ENCODE peak calls at places on chromosome 14, in seven cellular contexts. Y, M, J, T, H, W and N are unnamed samples.

GRCh38 chr14:23430733-23431105 is 4.7 kb downstream of the MYH7 start:
- DNase-seq in M (no peak), J (no peak), H (no peak), T (no peak), W (peak; percentile 27), Y (no peak), N (peak; percentile 8)

GRCh38 chr14:102732924-102733323 is 44.3 kb upstream of the TRAF3 start:
- DNase-seq in H (no peak), M (peak; percentile 33), J (no peak), T (no peak), W (no peak), Y (no peak), N (no peak)

GRCh38 chr14:95465358-95465757 is 51.1 kb downstream of the SYNE3 start:
- DNase-seq in Y (no peak), T (no peak), H (no peak), M (no peak), J (no peak), W (no peak), N (no peak)

GRCh38 chr14:41285193-41285748 is 321.4 kb upstream of the LRFN5 start:
- DNase-seq in M (peak; percentile 73), J (peak; percentile 35), W (peak; percentile 6), H (no peak), T (peak; percentile 40), Y (no peak), N (peak; percentile 30)

GRCh38 chr14:75811862-75812505 is 150.9 kb downstream of the TTLL5 start:
- DNase-seq in J (no peak), T (no peak), Y (no peak), H (no peak), M (no peak), W (no peak), N (no peak)

GRCh38 chr14:33282811-33283210 is 344.1 kb downstream of the NPAS3 start:
- DNase-seq in Y (no peak), W (peak; percentile 5), T (no peak), J (no peak), H (no peak), M (no peak), N (no peak)

GRCh38 chr14:73802431-73803188 is 49.0 kb upstream of the PTGR2 start:
- DNase-seq in Y (no peak), H (no peak), M (peak; percentile 77), J (no peak), T (no peak), W (no peak), N (no peak)

GRCh38 chr14:27026097-27026496 is 428.3 kb upstream of the NOVA1 start:
- DNase-seq in T (no peak), M (no peak), W (no peak), H (no peak), Y (no peak), J (no peak), N (no peak)

GRCh38 chr14:53376064-53376463 is 222.9 kb upstream of the DDHD1 start:
- DNase-seq in Y (no peak), T (no peak), J (no peak), H (no peak), W (no peak), M (no peak), N (no peak)

GRCh38 chr14:45621731-45622130 is 368.7 kb upstream of the MIS18BP1 start:
- DNase-seq in J (no peak), Y (no peak), W (no peak), H (no peak), T (no peak), M (no peak), N (no peak)

GRCh38 chr14:21098134-21098891 is at the start of gene ZNF219:
- DNase-seq in W (no peak), Y (peak; percentile 54), J (peak; percentile 56), H (peak; percentile 82), M (peak; percentile 88), T (peak; percentile 74), N (peak; percentile 34)

GRCh38 chr14:100165376-100165775 is 5.9 kb upstream of the DEGS2 start:
- DNase-seq in Y (no peak), W (no peak), J (no peak), M (peak; percentile 84), H (no peak), T (no peak), N (no peak)

GRCh38 chr14:105491366-105492006 is 440 bp downstream of the TEDC1 start:
- DNase-seq in W (no peak), Y (no peak), M (peak; percentile 97), J (peak; percentile 56), H (peak; percentile 89), T (peak; percentile 77), N (peak; percentile 94)

GRCh38 chr14:99938376-99938775 is 126.8 kb upstream of the EVL start:
- DNase-seq in J (no peak), H (no peak), T (no peak), W (no peak), M (no peak), Y (no peak), N (no peak)

DNA sequence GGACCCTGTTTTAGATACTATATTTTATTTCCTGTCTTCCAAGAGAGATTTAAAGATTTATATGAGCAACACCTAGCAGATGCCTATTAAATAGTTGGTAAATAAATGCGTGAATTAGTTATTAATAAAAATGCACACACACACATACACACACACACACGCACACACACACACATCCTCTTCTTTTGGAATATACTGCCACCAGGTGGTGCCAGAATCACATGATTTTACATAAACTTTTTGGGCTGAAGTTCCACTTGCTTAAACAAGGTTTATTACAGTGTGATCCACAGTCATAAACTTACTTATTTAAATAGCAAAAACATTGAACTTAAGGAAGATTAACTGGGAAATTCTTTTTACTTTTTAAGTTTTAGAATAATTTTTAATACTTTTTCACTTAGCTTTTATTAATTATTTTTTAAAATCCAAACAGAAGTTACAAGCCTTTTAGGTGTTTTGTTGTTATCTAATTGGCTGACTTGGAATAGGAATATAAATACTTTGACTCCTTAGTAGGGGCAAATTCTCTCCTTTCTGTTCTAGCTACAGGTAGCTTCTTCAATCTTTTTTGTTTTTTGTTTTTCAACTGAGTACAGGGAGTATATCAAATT is 17.5 kb downstream of the RAD51B start:
- DNase-seq in H (no peak), Y (no peak), M (peak; percentile 73), T (peak; percentile 74), W (peak; percentile 87), J (no peak), N (peak; percentile 61)
- TF ChIP-seq CTCF in H (peak; percentile 16), Y (peak; percentile 44), M (peak; percentile 78), T (peak; percentile 78), W (peak; percentile 70), J (peak; percentile 75), N (peak; percentile 58)

GRCh38 chr14:54933006-54933405 is 30.4 kb upstream of the GCH1 start:
- DNase-seq in Y (no peak), W (no peak), M (no peak), J (no peak), H (no peak), T (no peak), N (no peak)

GRCh38 chr14:54922598-54922997 is 20.0 kb upstream of the GCH1 start:
- DNase-seq in W (no peak), J (no peak), Y (no peak), T (no peak), M (no peak), H (no peak), N (no peak)

GRCh38 chr14:54929556-54929955 is 26.9 kb upstream of the GCH1 start:
- DNase-seq in H (no peak), T (no peak), M (no peak), J (no peak), W (no peak), Y (no peak), N (no peak)

GRCh38 chr14:54931598-54932340 is 29.1 kb upstream of the GCH1 start:
- DNase-seq in Y (no peak), M (no peak), T (no peak), W (no peak), J (no peak), H (no peak), N (no peak)

DNA sequence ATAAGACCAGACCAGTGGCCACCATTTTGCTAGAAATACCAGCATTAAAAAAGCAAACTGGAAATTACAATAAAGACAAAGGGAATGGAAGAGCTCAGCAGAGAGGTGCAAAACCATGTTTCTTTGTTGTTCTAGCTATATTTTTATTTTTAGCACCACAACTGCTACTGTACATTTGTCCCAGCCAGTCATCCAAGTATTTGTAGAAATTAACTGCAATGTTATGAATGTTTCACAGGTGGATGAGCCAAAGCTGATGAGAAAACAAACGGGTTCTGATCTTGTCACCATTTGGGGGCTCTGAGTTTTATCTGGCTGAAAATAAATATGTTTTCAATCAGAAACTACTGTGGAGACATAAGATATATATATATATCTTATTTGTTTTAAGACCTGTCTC is 24.9 kb upstream of the GCH1 start:
- DNase-seq in J (no peak), T (no peak), H (no peak), W (no peak), Y (no peak), M (no peak), N (no peak)
- TF ChIP-seq CTCF in J (no peak), T (no peak), H (no peak), W (no peak), Y (no peak), M (no peak), N (no peak)

DNA sequence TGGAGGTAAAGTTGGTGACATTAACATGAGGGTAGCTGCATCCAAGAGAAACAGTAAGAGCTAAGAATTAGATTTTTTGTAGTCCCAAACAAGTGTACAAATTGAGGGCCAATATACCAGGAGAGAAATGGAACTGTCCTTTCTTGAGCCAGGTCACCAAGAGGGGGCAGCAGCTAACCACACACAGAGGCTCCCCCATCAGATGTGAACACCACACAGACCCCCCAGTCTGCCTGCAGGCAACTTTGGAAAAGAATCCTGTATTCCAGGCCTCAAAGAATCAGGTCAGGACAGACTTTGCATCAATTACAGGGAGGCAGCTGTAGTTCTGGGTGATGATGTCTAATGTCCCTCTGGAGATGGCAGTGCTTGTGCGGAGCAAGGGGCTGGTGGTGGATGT is 77.9 kb downstream of the SPTB start:
- DNase-seq in Y (no peak), M (peak; percentile 88), W (peak; percentile 36), H (no peak), T (peak; percentile 18), J (no peak), N (peak; percentile 48)
- TF ChIP-seq CTCF in Y (peak; percentile 85), M (peak; percentile 88), W (peak; percentile 73), H (peak; percentile 10), T (peak; percentile 68), J (peak; percentile 54), N (no peak)

GRCh38 chr14:80845877-80846276 is 95.7 kb downstream of the CEP128 start:
- DNase-seq in J (no peak), Y (no peak), W (no peak), T (no peak), M (no peak), H (no peak), N (no peak)

GRCh38 chr14:80847093-80847492 is 94.4 kb downstream of the CEP128 start:
- DNase-seq in J (no peak), T (no peak), M (no peak), W (no peak), Y (no peak), H (no peak), N (no peak)

GRCh38 chr14:80844872-80845271 is 96.7 kb downstream of the CEP128 start:
- DNase-seq in Y (no peak), J (no peak), T (no peak), M (no peak), H (no peak), W (no peak), N (no peak)

DNA sequence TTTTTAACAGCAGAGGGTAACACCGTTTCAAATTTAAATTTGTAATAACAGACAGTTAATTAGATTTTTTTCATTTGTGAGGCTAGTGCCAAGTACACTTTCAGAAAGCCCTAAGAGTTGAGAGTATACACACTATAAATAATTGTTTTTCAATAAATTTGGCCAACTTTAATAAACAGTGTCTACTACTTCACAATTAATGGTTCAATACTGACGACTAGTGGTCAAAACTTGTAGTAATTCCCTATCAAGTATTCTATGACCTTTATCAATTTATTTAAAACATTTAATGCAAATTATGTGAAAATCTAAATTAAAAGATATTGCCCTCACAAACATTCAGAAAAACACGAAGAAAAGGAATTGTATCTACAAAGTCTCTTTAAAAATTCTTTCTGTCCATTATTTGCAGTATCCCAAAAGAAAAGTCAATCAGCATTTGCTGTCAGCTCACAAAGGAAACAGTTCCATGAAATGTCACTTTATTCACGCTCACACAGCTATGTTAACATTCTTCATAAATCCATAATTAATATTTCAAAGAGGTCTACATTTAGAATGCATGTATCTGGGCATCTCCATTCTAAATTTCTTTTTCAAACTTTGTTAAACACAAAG is 91.2 kb downstream of the CEP128 start:
- DNase-seq in W (no peak), J (no peak), H (no peak), T (peak; percentile 12), Y (no peak), M (no peak), N (no peak)
- TF ChIP-seq CTCF in W (peak; percentile 32), J (peak; percentile 83), H (peak; percentile 34), T (peak; percentile 57), Y (no peak), M (peak; percentile 85), N (peak; percentile 53)